ENCODE peak calls at places on chromosomes 7 and 10, in seven cellular contexts. A is NCI-H510A treated with DMSO at 0.1 percent for 48 hours, Y is transverse colon, S is heart right ventricle, W is GOT3, J is PC-3, P is progenitor cell of endocrine pancreas. U is an unnamed sample.

GRCh38 chr7:130940907-130941306 is 206.9 kb upstream of the KLF14 start:
- DNase-seq in A (no peak), Y (no peak), S (no peak), W (no peak), J (peak; percentile 24), P (no peak), U (no peak)

GRCh38 chr10:3852147-3852904 is 67.3 kb upstream of the KLF6 start:
- DNase-seq in A (peak; percentile 34), Y (peak; percentile 88), S (no peak), W (peak; percentile 5), J (peak; percentile 94), P (peak; percentile 29), U (no peak)

GRCh38 chr10:88500656-88501055 is 82.5 kb downstream of the RNLS start:
- DNase-seq in A (no peak), Y (no peak), S (no peak), W (no peak), J (no peak), P (no peak), U (no peak)

GRCh38 chr10:32210306-32211045 is 136.5 kb downstream of the EPC1 start:
- DNase-seq in A (peak; percentile 30), Y (peak; percentile 24), S (no peak), W (no peak), J (peak; percentile 62), P (no peak), U (no peak)

GRCh38 chr10:72263613-72264241 is 10.0 kb upstream of the DDIT4 start:
- DNase-seq in A (peak; percentile 92), Y (peak; percentile 77), S (no peak), W (no peak), J (peak; percentile 73), P (no peak), U (no peak)

GRCh38 chr10:119217937-119218579 is 10.7 kb downstream of the GRK5 start:
- DNase-seq in A (peak; percentile 34), Y (no peak), S (no peak), W (no peak), J (no peak), P (no peak), U (no peak)

GRCh38 chr10:124999433-125000365 is 57.8 kb downstream of the ZRANB1 start:
- DNase-seq in A (no peak), Y (peak; percentile 17), S (no peak), W (no peak), J (no peak), P (no peak), U (no peak)

GRCh38 chr7:79590571-79591274 is 137.3 kb upstream of the MAGI2 start:
- DNase-seq in A (no peak), Y (no peak), S (no peak), W (no peak), J (no peak), P (no peak), U (no peak)

GRCh38 chr7:37635368-37635767 is 48.2 kb upstream of the GPR141 start:
- DNase-seq in A (no peak), Y (no peak), S (no peak), W (no peak), J (no peak), P (no peak), U (no peak)

GRCh38 chr7:101915000-101915399 is 97.6 kb downstream of the CUX1 start:
- DNase-seq in A (no peak), Y (no peak), S (peak; percentile 63), W (no peak), J (no peak), P (no peak), U (no peak)

GRCh38 chr10:91758303-91759146 is 39.7 kb upstream of the TNKS2 start:
- DNase-seq in A (peak; percentile 37), Y (no peak), S (no peak), W (no peak), J (peak; percentile 75), P (no peak), U (no peak)

GRCh38 chr10:64113796-64114195 is 592.6 kb downstream of the REEP3 start:
- DNase-seq in A (no peak), Y (no peak), S (no peak), W (no peak), J (peak; percentile 56), P (no peak), U (peak; percentile 18)

GRCh38 chr10:52542891-52543290 is 228.8 kb downstream of the DKK1 start:
- DNase-seq in A (no peak), Y (no peak), S (no peak), W (no peak), J (peak; percentile 95), P (no peak), U (no peak)

GRCh38 chr7:34165466-34165865 is 260.1 kb downstream of the BMPER start:
- DNase-seq in A (no peak), Y (no peak), S (no peak), W (no peak), J (no peak), P (no peak), U (no peak)

GRCh38 chr7:82053453-82054032 is 283.7 kb upstream of the HGF start:
- DNase-seq in A (no peak), Y (no peak), S (no peak), W (no peak), J (no peak), P (no peak), U (no peak)

GRCh38 chr10:31602541-31603244 is 283.7 kb downstream of the ZEB1 start:
- DNase-seq in A (peak; percentile 5), Y (peak; percentile 58), S (peak; percentile 74), W (no peak), J (no peak), P (no peak), U (no peak)

GRCh38 chr7:66047426-66047825 is 28.2 kb upstream of the ASL start:
- DNase-seq in A (no peak), Y (no peak), S (no peak), W (peak; percentile 29), J (peak; percentile 93), P (no peak), U (no peak)

GRCh38 chr7:20653636-20654035 is 38.2 kb downstream of the ABCB5 start:
- DNase-seq in A (no peak), Y (no peak), S (no peak), W (no peak), J (no peak), P (no peak), U (no peak)

GRCh38 chr7:134378562-134378961 is 61.8 kb upstream of the SLC35B4 start:
- DNase-seq in A (no peak), Y (no peak), S (no peak), W (no peak), J (no peak), P (no peak), U (no peak)

GRCh38 chr10:102919237-102919959 is 1.3 kb downstream of the CNNM2 start:
- DNase-seq in A (peak; percentile 20), Y (peak; percentile 21), S (peak; percentile 17), W (no peak), J (no peak), P (peak; percentile 23), U (no peak)

GRCh38 chr7:129948338-129948737 is 4.4 kb downstream of the UBE2H start:
- DNase-seq in A (no peak), Y (no peak), S (no peak), W (no peak), J (no peak), P (no peak), U (no peak)

GRCh38 chr7:139111147-139111546 is 1.6 kb upstream of the ZC3HAV1 start:
- DNase-seq in A (no peak), Y (no peak), S (no peak), W (no peak), J (peak; percentile 16), P (no peak), U (no peak)

GRCh38 chr7:28871083-28871482 is 87.0 kb downstream of the TRIL start:
- DNase-seq in A (no peak), Y (no peak), S (no peak), W (no peak), J (no peak), P (no peak), U (no peak)

GRCh38 chr7:119415682-119416081 is 857.3 kb upstream of the KCND2 start:
- DNase-seq in A (no peak), Y (no peak), S (no peak), W (no peak), J (no peak), P (no peak), U (no peak)

GRCh38 chr10:104304346-104304745 is 33.9 kb downstream of the ITPRIP start:
- DNase-seq in A (no peak), Y (no peak), S (no peak), W (no peak), J (no peak), P (no peak), U (no peak)

U was measured in iPS DF 6.9.